ENCODE peak calls at places on chromosome 19, in seven cellular contexts. T is Peyer's patch, E is pancreas, K is endodermal cell, V is MCF 10A, O is coronary artery, C is IMR-90. Z is an unnamed sample.

GRCh38 chr19:36072081-36072480 is 17.4 kb downstream of the WDR62 start:
- DNase-seq in T (no peak), C (no peak), O (no peak), K (no peak), E (no peak), V (no peak), Z (no peak)

GRCh38 chr19:3471954-3472655 is 8.2 kb downstream of the SMIM24 start:
- DNase-seq in E (no peak), T (no peak), K (peak; percentile 80), C (no peak), V (peak; percentile 34), O (peak; percentile 73), Z (peak; percentile 75)

GRCh38 chr19:27679905-27680304 is 1533.0 kb downstream of the UQCRFS1 start:
- DNase-seq in O (peak; percentile 8), V (no peak), E (no peak), T (no peak), K (peak; percentile 10), C (no peak), Z (no peak)

GRCh38 chr19:55452381-55453325 is 8.8 kb downstream of the ISOC2 start:
- DNase-seq in O (peak; percentile 80), V (peak; percentile 71), E (no peak), K (peak; percentile 96), T (no peak), C (peak; percentile 79), Z (no peak)

GRCh38 chr19:35120492-35120891 is 4.9 kb downstream of the FXYD3 start:
- DNase-seq in K (no peak), O (no peak), T (no peak), E (no peak), C (peak; percentile 66), V (peak; percentile 98), Z (no peak)

GRCh38 chr19:18029617-18030338 is 21.8 kb downstream of the ARRDC2 start:
- DNase-seq in T (no peak), C (peak; percentile 32), K (no peak), O (no peak), V (peak; percentile 66), E (peak; percentile 61), Z (no peak)

GRCh38 chr19:10852098-10852800 is 4.0 kb downstream of the C19orf38 start:
- DNase-seq in C (peak; percentile 75), E (no peak), V (peak; percentile 27), T (no peak), K (peak; percentile 48), O (no peak), Z (no peak)

GRCh38 chr19:6528544-6529121 is 2.2 kb upstream of the TNFSF9 start:
- DNase-seq in V (no peak), E (no peak), C (no peak), K (peak; percentile 71), T (peak; percentile 66), O (no peak), Z (peak; percentile 59)

GRCh38 chr19:38209671-38210457 is 14.2 kb downstream of the DPF1 start:
- DNase-seq in C (peak; percentile 37), K (peak; percentile 76), V (peak; percentile 35), T (peak; percentile 25), O (no peak), E (no peak), Z (no peak)

GRCh38 chr19:44905437-44906160 is at the start of gene APOE:
- DNase-seq in K (peak; percentile 93), V (no peak), C (no peak), E (no peak), O (no peak), T (no peak), Z (no peak)

GRCh38 chr19:46137915-46138473 is 10.0 kb upstream of the IGFL2 start:
- DNase-seq in O (no peak), T (no peak), V (no peak), K (no peak), E (no peak), C (no peak), Z (no peak)

GRCh38 chr19:11204943-11205349 is 7.6 kb upstream of the KANK2 start:
- DNase-seq in C (no peak), K (no peak), V (peak; percentile 97), O (no peak), T (no peak), E (no peak), Z (no peak)

DNA sequence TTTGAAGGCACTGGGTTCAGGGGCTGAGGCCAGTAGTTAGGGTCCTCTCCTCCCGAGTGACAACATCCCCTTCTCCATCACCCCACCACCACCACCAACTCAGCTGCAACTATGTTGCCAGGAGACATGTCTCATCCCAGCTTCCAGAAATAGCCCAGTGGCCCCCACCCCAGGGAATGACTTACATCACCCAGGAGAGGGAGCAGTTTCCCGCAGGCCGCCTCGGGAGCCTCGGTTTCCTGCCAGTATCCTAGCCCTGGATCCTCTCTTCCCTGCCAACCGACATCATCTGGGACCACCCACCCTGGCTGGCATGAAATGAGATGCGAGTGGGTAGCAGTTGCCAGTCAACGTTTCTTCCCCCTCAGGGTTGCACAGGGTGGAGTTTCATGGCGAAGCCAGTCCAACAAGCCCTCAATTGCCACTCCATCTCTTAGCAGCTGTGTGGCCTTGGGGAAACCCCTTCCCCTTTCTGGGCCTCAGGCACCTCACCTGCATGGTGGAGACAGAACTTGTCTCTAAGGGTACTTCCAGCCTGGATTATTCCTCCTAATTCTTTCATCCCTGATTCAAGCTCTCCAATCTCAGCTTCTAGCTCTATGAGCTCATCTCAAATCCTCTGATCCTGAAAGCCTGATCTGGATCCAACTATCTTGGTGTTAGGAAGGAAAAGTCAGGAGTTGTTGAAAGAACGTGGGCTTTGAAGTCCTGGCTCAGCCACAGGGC is 3.9 kb upstream of the GSK3A start:
- DNase-seq in K (peak; percentile 81), T (no peak), C (peak; percentile 83), O (peak; percentile 90), V (peak; percentile 82), E (peak; percentile 73), Z (no peak)
- TF ChIP-seq CTCF in K (peak; percentile 70), T (peak; percentile 70), C (peak; percentile 90), O (peak; percentile 62), V (peak; percentile 62), E (peak; percentile 33), Z (no peak)

GRCh38 chr19:58217607-58218391 is 10.9 kb upstream of the ZNF544 start:
- DNase-seq in V (no peak), C (no peak), E (no peak), K (no peak), O (no peak), T (no peak), Z (no peak)

GRCh38 chr19:58217069-58217481 is 11.6 kb upstream of the ZNF544 start:
- DNase-seq in C (no peak), E (no peak), K (no peak), T (no peak), V (no peak), O (no peak), Z (no peak)

GRCh38 chr19:58213075-58213369 is 15.7 kb upstream of the ZNF544 start:
- DNase-seq in E (no peak), T (no peak), O (no peak), C (no peak), K (no peak), V (no peak), Z (no peak)

GRCh38 chr19:58218899-58219298 is 9.8 kb upstream of the ZNF544 start:
- DNase-seq in K (peak; percentile 76), V (peak; percentile 34), E (no peak), O (no peak), T (no peak), C (no peak), Z (no peak)
- TF ChIP-seq CTCF in K (peak; percentile 69), V (peak; percentile 25), E (no peak), O (no peak), T (no peak), C (no peak), Z (peak; percentile 10)

GRCh38 chr19:29467824-29468401 is 57.9 kb upstream of the VSTM2B start:
- DNase-seq in C (peak; percentile 21), T (no peak), K (peak; percentile 76), E (no peak), V (peak; percentile 8), O (no peak), Z (no peak)
- TF ChIP-seq CTCF in C (peak; percentile 23), T (no peak), K (peak; percentile 79), E (no peak), V (peak; percentile 6), O (no peak), Z (peak; percentile 22)

GRCh38 chr19:49130325-49130724 is 11.0 kb downstream of the PPFIA3 start:
- DNase-seq in K (no peak), E (no peak), T (no peak), C (no peak), O (no peak), V (no peak), Z (no peak)

GRCh38 chr19:49136771-49137171 is 17.4 kb downstream of the PPFIA3 start:
- DNase-seq in V (no peak), C (peak; percentile 50), T (no peak), O (no peak), K (no peak), E (no peak), Z (no peak)

GRCh38 chr19:49132974-49133609 is 13.7 kb downstream of the PPFIA3 start:
- DNase-seq in O (no peak), T (no peak), V (no peak), E (no peak), K (peak; percentile 90), C (no peak), Z (no peak)

GRCh38 chr19:49135686-49136085 is 16.3 kb downstream of the PPFIA3 start:
- DNase-seq in E (no peak), K (no peak), O (no peak), C (no peak), V (no peak), T (no peak), Z (no peak)

GRCh38 chr19:49133621-49134454 is 14.5 kb downstream of the PPFIA3 start:
- DNase-seq in T (peak; percentile 37), V (no peak), O (no peak), E (peak; percentile 79), C (peak; percentile 70), K (peak; percentile 95), Z (peak; percentile 66)
- TF ChIP-seq CTCF in T (no peak), V (no peak), O (no peak), E (no peak), C (no peak), K (no peak), Z (no peak)